ENCODE peak calls at places on chromosomes 12 and 14, in six cellular contexts. Q is AG10803, D is IMR-90, U is NB4, V is lung, R is astrocyte of the cerebellum. W is an unnamed sample.

GRCh38 chr12:57340104-57340503 is 89.1 kb upstream of the STAC3 start:
- DNase-seq in U (peak), Q (peak), R (peak), V (no peak), D (peak), W (no peak)

GRCh38 chr14:63933701-63934100 is 80.9 kb downstream of the SYNE2 start:
- DNase-seq in R (no peak), Q (no peak), D (no peak), V (no peak), U (no peak), W (no peak)

GRCh38 chr14:56195219-56195618 is 77.0 kb downstream of the PELI2 start:
- DNase-seq in V (no peak), R (no peak), D (no peak), Q (no peak), U (no peak), W (no peak)

GRCh38 chr12:120757949-120758348 is 32.3 kb downstream of the ACADS start:
- DNase-seq in U (no peak), R (no peak), Q (no peak), V (no peak), D (no peak), W (no peak)

GRCh38 chr14:66038214-66038977 is 447.8 kb upstream of the CCDC196 start:
- DNase-seq in U (peak), Q (peak), R (no peak), D (peak), V (no peak), W (no peak)

GRCh38 chr14:81684696-81685095 is 151.0 kb upstream of the SEL1L start:
- DNase-seq in U (no peak), V (no peak), Q (no peak), R (no peak), D (no peak), W (no peak)

GRCh38 chr12:120110550-120111501 is 5.7 kb downstream of the RAB35 start:
- DNase-seq in Q (no peak), D (no peak), U (peak), V (peak), R (no peak), W (no peak)

GRCh38 chr14:90671382-90671781 is 144.8 kb downstream of the TTC7B start:
- DNase-seq in Q (no peak), V (no peak), D (no peak), R (no peak), U (no peak), W (no peak)

GRCh38 chr12:61502179-61502578 is 758.0 kb upstream of the USP15 start:
- DNase-seq in D (no peak), U (no peak), R (no peak), V (no peak), Q (no peak), W (no peak)

GRCh38 chr12:61504396-61505115 is 755.6 kb upstream of the USP15 start:
- DNase-seq in R (no peak), Q (no peak), U (no peak), V (no peak), D (no peak), W (no peak)
- TF ChIP-seq CTCF in R (no peak), Q (no peak), U (no peak), V (no peak), D (no peak), W (no peak)

GRCh38 chr12:105262461-105263184 is 26.6 kb upstream of the APPL2 start:
- DNase-seq in U (no peak), V (no peak), Q (peak), D (no peak), R (no peak), W (no peak)
- TF ChIP-seq CTCF in U (no peak), V (no peak), Q (peak), D (no peak), R (no peak), W (no peak)

DNA sequence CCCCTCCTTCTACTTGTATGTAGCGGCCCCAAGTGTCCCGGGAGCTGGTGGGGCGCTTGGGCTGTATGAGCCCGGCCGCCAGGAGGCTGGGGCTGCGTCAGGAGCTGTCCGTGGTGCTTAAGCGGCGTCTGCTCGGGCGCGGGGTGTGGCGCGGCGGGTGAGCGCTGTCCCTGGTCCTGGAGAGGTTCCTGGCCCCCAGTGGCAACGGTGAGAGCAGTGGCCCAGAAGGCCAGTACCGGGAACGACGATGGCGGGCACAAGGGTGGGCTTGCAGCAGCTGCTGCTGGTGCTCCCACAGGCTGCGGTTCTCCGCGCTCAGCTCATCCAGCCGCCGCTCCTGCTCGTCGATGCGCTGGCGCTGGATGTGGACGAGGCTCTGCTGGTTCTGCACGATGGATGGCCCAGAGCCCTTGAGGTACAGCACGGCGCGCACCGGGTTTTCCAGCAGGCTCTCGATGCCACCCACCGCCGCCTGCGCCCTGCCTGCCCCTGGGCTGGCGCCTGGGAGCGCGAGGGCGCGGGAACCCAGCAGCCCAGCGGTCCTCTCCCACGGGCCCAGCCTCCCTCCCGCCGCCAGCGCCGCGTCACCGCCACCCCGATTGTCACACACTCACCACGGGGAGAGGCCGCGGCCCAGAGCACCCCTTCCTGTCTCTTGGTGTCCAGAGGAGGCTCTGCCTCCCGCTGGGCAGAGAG is 41.9 kb upstream of the FKBP4 start:
- DNase-seq in V (peak), R (peak), U (peak), D (peak), Q (peak), W (peak)
- TF ChIP-seq CTCF in V (no peak), R (no peak), U (no peak), D (peak), Q (no peak), W (peak)

DNA sequence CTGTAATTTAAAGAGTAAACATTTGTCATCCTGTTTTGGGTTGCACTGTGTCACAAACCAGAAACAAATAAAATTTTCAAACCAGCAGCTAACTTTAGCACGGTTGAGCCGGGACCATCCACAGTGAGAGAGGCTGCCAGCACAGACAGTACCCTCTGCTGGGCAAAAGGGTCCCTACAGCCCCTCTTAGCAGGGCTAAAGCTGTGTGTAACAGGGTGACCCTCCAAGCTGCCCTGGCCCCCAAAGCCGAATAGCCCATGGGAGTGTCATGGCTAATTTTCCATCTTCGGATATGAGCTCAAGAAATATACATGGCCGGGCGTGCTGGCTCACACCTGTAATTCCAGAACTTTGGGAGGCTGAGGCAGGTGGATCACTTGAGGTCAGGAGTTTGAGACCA is 157.1 kb upstream of the GRIN2B start:
- DNase-seq in Q (no peak), U (no peak), V (no peak), R (no peak), D (no peak), W (no peak)
- TF ChIP-seq CTCF in Q (no peak), U (peak), V (no peak), R (no peak), D (no peak), W (peak)

GRCh38 chr12:132918680-132919079 is 31.3 kb upstream of the CHFR start:
- DNase-seq in V (no peak), Q (no peak), D (no peak), U (no peak), R (no peak), W (no peak)

GRCh38 chr12:132924356-132924755 is 31.8 kb downstream of the ZNF605 start:
- DNase-seq in V (no peak), D (no peak), U (no peak), Q (no peak), R (no peak), W (no peak)

GRCh38 chr12:132923356-132923909 is 32.7 kb downstream of the ZNF605 start:
- DNase-seq in D (no peak), R (no peak), V (no peak), Q (no peak), U (no peak), W (no peak)

GRCh38 chr12:132922676-132923075 is 33.4 kb downstream of the ZNF605 start:
- DNase-seq in U (no peak), V (no peak), D (no peak), R (no peak), Q (no peak), W (no peak)

DNA sequence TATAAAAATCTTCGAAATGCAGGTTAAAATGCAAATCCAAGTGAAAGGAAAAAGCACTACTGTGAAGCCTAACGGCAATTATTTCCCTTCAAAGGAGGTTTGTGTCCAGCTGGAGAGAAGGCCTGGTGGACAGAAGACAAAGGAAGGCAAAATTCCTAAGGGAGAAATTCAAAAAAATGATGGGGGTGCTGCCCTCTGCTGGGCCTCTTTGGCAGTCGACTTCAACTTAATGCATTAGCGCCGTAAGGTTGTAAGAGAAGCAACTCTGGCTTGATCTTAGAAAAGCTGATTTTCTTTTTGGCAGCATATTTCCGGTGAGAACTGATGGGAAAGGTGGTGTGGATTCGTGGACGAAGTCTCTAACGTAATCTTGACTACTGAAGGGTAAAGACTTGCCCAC is 34.3 kb upstream of the CHFR start:
- DNase-seq in U (no peak), D (no peak), V (no peak), R (no peak), Q (no peak), W (no peak)
- TF ChIP-seq CTCF in U (peak), D (no peak), V (no peak), R (no peak), Q (no peak), W (peak)

DNA sequence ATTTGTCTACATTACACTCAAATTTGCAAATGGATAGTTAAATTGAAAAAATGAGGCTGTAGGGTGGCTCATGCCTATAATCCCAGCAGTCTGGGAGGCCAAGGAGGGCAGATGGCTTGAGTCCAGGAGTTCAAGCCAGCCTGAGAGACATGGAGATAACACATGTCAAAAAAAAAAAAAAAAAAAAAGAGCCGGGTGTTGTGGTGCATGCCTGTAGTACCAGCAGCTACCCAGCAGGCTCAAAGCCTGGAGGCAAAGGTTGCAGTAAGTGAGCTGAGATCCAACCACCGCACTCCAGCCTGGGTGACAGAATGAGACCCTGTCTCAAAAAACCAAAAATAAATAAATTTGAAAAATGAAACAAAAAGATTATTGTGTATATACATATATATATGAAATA is 119.9 kb upstream of the MGAT4C start:
- DNase-seq in U (no peak), R (no peak), V (no peak), D (no peak), Q (no peak), W (no peak)
- TF ChIP-seq CTCF in U (no peak), R (no peak), V (no peak), D (no peak), Q (no peak), W (no peak)

W was measured in chondrocyte.